ENCODE peak calls at places on chromosomes 13 and 19, in six cellular contexts. B, U, N, P, Q and O are unnamed samples.
A peak's percentile ranks its signal among the peaks of the same experiment; 100 is the strongest.

GRCh38 chr19:58067240-58067912 is 8.3 kb downstream of the ZNF135 start:
- DNase-seq in Q (no peak), N (no peak), U (no peak), P (no peak), B (no peak), O (no peak)

GRCh38 chr13:22336460-22336859 is 665.6 kb downstream of the FGF9 start:
- DNase-seq in U (no peak), N (no peak), B (no peak), Q (no peak), P (no peak), O (no peak)

GRCh38 chr19:55156202-55157063 is 1.1 kb downstream of the TNNI3 start:
- DNase-seq in Q (no peak), N (peak; percentile 81), U (peak; percentile 97), B (peak; percentile 56), P (peak; percentile 49), O (peak; percentile 81)

GRCh38 chr13:46523972-46524737 is 28.8 kb upstream of the LRCH1 start:
- DNase-seq in P (no peak), Q (no peak), N (no peak), U (no peak), B (no peak), O (peak; percentile 19)

GRCh38 chr13:100382787-100383186 is 205.8 kb downstream of the GGACT start:
- DNase-seq in Q (no peak), N (no peak), U (no peak), B (no peak), P (no peak), O (no peak)

GRCh38 chr13:31653730-31654129 is 85.6 kb upstream of the RXFP2 start:
- DNase-seq in B (no peak), N (no peak), Q (no peak), P (no peak), U (no peak), O (no peak)

GRCh38 chr13:114109646-114110045 is 22.8 kb downstream of the RASA3 start:
- DNase-seq in P (no peak), B (no peak), N (peak; percentile 81), U (peak; percentile 39), Q (no peak), O (peak; percentile 72)

GRCh38 chr19:36113895-36114762 is 546 bp downstream of the POLR2I start:
- DNase-seq in U (peak; percentile 45), N (no peak), B (peak; percentile 45), P (peak; percentile 51), Q (peak; percentile 19), O (peak; percentile 43)

GRCh38 chr19:40521276-40521675 is 54.5 kb downstream of the SPTBN4 start:
- DNase-seq in N (no peak), Q (no peak), U (no peak), P (peak; percentile 30), B (no peak), O (no peak)

GRCh38 chr13:65034266-65034665 is 2195.9 kb downstream of the PCDH9 start:
- DNase-seq in Q (no peak), P (no peak), B (no peak), U (no peak), N (peak; percentile 26), O (peak; percentile 13)

GRCh38 chr13:74068471-74068870 is 65.7 kb downstream of the KLF12 start:
- DNase-seq in P (no peak), N (no peak), Q (no peak), B (no peak), U (no peak), O (no peak)

GRCh38 chr13:25581351-25581750 is 209.6 kb downstream of the ATP8A2 start:
- DNase-seq in P (no peak), N (no peak), Q (no peak), B (no peak), U (no peak), O (no peak)

GRCh38 chr19:38004100-38004504 is 97.1 kb downstream of the SIPA1L3 start:
- DNase-seq in Q (no peak), N (no peak), U (no peak), B (no peak), P (no peak), O (no peak)
- H3K4me3 ChIP-seq in Q (peak overlapping the region; percentile 32), N (peak overlapping the region; percentile 55), U (peak overlapping the region; percentile 47), B (no peak overlapping the region), P (peak overlapping the region; percentile 34), O (peak overlapping the region; percentile 52)

DNA sequence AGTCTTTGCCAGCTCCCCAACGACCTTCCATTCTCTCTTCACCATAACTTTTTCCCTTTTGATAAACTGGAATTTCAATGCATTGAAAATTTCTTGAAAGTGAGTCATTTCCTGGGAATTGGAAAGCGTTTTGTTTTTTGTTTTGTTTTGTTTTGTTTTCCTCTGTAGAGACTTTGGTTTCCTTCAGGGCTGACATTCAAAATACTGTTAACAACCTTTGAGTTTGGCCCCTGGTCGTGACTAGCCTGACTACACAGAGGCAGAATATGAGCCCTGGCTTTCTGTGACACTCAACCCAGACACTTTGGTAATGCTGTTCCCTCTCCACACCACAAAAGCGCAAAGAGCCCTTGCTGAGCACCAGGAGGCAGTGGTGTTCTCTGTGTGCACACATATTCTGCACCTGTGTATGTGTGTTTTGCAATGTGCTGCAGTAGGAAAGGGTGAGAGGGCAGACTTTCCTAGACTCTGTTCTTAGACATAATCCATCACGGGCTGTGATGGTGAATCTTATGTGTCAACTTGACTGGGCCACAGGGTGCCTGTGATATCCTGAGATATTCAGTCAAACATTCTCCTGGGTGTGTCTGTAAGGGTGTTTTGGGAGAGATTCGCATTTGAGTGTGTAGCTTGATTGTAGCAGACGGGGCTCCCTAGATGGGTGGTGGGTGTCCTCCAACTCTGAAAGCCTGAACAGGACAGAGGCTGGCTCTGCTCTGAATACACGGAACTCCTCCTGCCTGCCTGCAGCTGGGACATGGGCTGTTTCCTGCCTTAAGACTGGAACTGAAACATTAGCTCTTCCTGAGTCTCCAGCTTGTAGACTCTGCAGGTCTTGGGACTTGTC is 29.5 kb upstream of the ANKRD10 start:
- DNase-seq in B (no peak), Q (no peak), N (peak; percentile 35), P (peak; percentile 71), U (peak; percentile 72), O (no peak)
- TF ChIP-seq CTCF in B (no peak), Q (no peak), N (peak; percentile 64), P (peak; percentile 87), U (peak; percentile 66), O (peak; percentile 18)

GRCh38 chr19:43638991-43639494 is 607 bp downstream of the CADM4 start:
- DNase-seq in U (no peak), Q (no peak), N (no peak), B (no peak), P (no peak), O (no peak)
- H3K4me3 ChIP-seq in U (peak overlapping the region; percentile 92), Q (peak overlapping the region; percentile 64), N (peak overlapping the region; percentile 59), B (peak overlapping the region; percentile 10), P (peak overlapping the region; percentile 62), O (peak overlapping the region; percentile 27)

GRCh38 chr19:10769533-10770491 is 51.9 kb downstream of the DNM2 start:
- DNase-seq in B (no peak), Q (no peak), U (peak; percentile 50), N (peak; percentile 82), P (peak; percentile 24), O (peak; percentile 79)
- TF ChIP-seq CTCF in B (no peak), Q (no peak), U (peak; percentile 24), N (peak; percentile 39), P (no peak), O (peak; percentile 29)

GRCh38 chr19:13015361-13016231 is 20.3 kb downstream of the NFIX start:
- DNase-seq in B (no peak), U (peak; percentile 62), P (no peak), N (no peak), Q (no peak), O (no peak)

GRCh38 chr19:13016628-13017305 is 21.5 kb downstream of the NFIX start:
- DNase-seq in B (no peak), P (no peak), U (peak; percentile 75), Q (no peak), N (no peak), O (no peak)

GRCh38 chr19:13014921-13015280 is 19.6 kb downstream of the NFIX start:
- DNase-seq in Q (no peak), B (no peak), U (no peak), P (no peak), N (no peak), O (no peak)

GRCh38 chr19:13017306-13018036 is 22.2 kb downstream of the NFIX start:
- DNase-seq in U (no peak), P (no peak), N (no peak), B (no peak), Q (no peak), O (no peak)

DNA sequence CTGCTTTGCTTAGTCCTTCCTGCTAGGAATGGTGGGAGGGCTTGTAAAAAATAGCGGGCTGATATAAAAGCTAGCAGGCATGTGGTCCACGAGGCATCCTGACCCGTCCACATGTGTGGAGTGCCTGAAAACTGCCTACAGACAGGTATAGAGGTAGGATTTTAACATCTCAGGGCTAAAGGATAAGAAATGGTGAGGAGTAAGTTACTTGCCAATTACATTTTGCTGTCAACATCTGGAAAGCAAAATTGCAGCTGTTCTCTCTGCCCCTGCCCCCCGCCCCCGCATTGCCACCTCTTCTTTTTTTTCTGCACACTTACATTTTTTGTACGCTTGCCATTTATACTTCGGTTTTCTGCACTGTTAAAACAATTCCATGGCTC is 21.0 kb downstream of the NFIX start:
- DNase-seq in Q (no peak), N (no peak), P (no peak), B (no peak), U (no peak), O (no peak)
- H3K4me3 ChIP-seq in Q (no peak overlapping the region), N (peak overlapping the region; percentile 57), P (no peak overlapping the region), B (no peak overlapping the region), U (no peak overlapping the region), O (no peak overlapping the region)

GRCh38 chr19:47510516-47511127 is 4.2 kb downstream of the NAPA start:
- DNase-seq in Q (no peak), U (no peak), N (peak; percentile 42), P (no peak), B (no peak), O (peak; percentile 28)
- TF ChIP-seq CTCF in Q (no peak), U (no peak), N (no peak), P (peak; percentile 15), B (no peak), O (no peak)